ENCODE peak calls at places on chromosomes 5 and 9, in ten cellular contexts. One of them, this sample, is unnamed.

GRCh38 chr9:33946779-33947535 is 101.7 kb downstream of the UBAP2 start:
- DNase-seq in fibroblast of pulmonary artery: peak; percentile 94
- DNase-seq in midbrain: no peak
- DNase-seq in activated CD4-positive, alpha-beta T cell treated with anti-CD3 and anti-CD28 coated beads, Interleukin-2, amount 10 ng/mL, durations not matched to agents 24 days and 14 days: no peak
- DNase-seq in T1000: peak; percentile 9
- DNase-seq in NCI-H748 treated with DMSO at 0.1 percent for 48 hours: no peak
- DNase-seq in NCI-H1092 treated with DMSO at 0.1 percent for 48 hours: no peak
- DNase-seq in hepatic stellate cell: peak; percentile 91
- DNase-seq in GM23248: peak; percentile 97
- DNase-seq in vagina: no peak
- DNase-seq in this sample: no peak

GRCh38 chr5:65261499-65261898 is 220.2 kb downstream of the ADAMTS6 start:
- DNase-seq in fibroblast of pulmonary artery: peak; percentile 35
- DNase-seq in midbrain: no peak
- DNase-seq in activated CD4-positive, alpha-beta T cell treated with anti-CD3 and anti-CD28 coated beads, Interleukin-2, amount 10 ng/mL, durations not matched to agents 24 days and 14 days: no peak
- DNase-seq in T1000: no peak
- DNase-seq in NCI-H748 treated with DMSO at 0.1 percent for 48 hours: no peak
- DNase-seq in NCI-H1092 treated with DMSO at 0.1 percent for 48 hours: no peak
- DNase-seq in hepatic stellate cell: no peak
- DNase-seq in GM23248: peak; percentile 14
- DNase-seq in vagina: no peak
- DNase-seq in this sample: no peak

GRCh38 chr9:87491488-87491887 is 6.2 kb upstream of the DAPK1 start:
- DNase-seq in fibroblast of pulmonary artery: no peak
- DNase-seq in midbrain: no peak
- DNase-seq in activated CD4-positive, alpha-beta T cell treated with anti-CD3 and anti-CD28 coated beads, Interleukin-2, amount 10 ng/mL, durations not matched to agents 24 days and 14 days: no peak
- DNase-seq in T1000: no peak
- DNase-seq in NCI-H748 treated with DMSO at 0.1 percent for 48 hours: no peak
- DNase-seq in NCI-H1092 treated with DMSO at 0.1 percent for 48 hours: no peak
- DNase-seq in hepatic stellate cell: no peak
- DNase-seq in GM23248: no peak
- DNase-seq in vagina: no peak
- DNase-seq in this sample: no peak

GRCh38 chr9:33858346-33858869 is 41.4 kb downstream of the UBE2R2 start:
- DNase-seq in fibroblast of pulmonary artery: no peak
- DNase-seq in midbrain: no peak
- DNase-seq in activated CD4-positive, alpha-beta T cell treated with anti-CD3 and anti-CD28 coated beads, Interleukin-2, amount 10 ng/mL, durations not matched to agents 24 days and 14 days: no peak
- DNase-seq in T1000: no peak
- DNase-seq in NCI-H748 treated with DMSO at 0.1 percent for 48 hours: no peak
- DNase-seq in NCI-H1092 treated with DMSO at 0.1 percent for 48 hours: no peak
- DNase-seq in hepatic stellate cell: no peak
- DNase-seq in GM23248: peak; percentile 45
- DNase-seq in vagina: no peak
- DNase-seq in this sample: no peak

GRCh38 chr5:139193928-139194327 is 4.2 kb downstream of the SIL1 start:
- DNase-seq in fibroblast of pulmonary artery: no peak
- DNase-seq in midbrain: no peak
- DNase-seq in activated CD4-positive, alpha-beta T cell treated with anti-CD3 and anti-CD28 coated beads, Interleukin-2, amount 10 ng/mL, durations not matched to agents 24 days and 14 days: no peak
- DNase-seq in T1000: no peak
- DNase-seq in NCI-H748 treated with DMSO at 0.1 percent for 48 hours: no peak
- DNase-seq in NCI-H1092 treated with DMSO at 0.1 percent for 48 hours: no peak
- DNase-seq in hepatic stellate cell: no peak
- DNase-seq in GM23248: peak; percentile 44
- DNase-seq in vagina: no peak
- DNase-seq in this sample: no peak

GRCh38 chr5:118548761-118549160 is 439.6 kb downstream of the DTWD2 start:
- DNase-seq in fibroblast of pulmonary artery: peak; percentile 56
- DNase-seq in midbrain: no peak
- DNase-seq in activated CD4-positive, alpha-beta T cell treated with anti-CD3 and anti-CD28 coated beads, Interleukin-2, amount 10 ng/mL, durations not matched to agents 24 days and 14 days: peak; percentile 17
- DNase-seq in T1000: peak; percentile 6
- DNase-seq in NCI-H748 treated with DMSO at 0.1 percent for 48 hours: no peak
- DNase-seq in NCI-H1092 treated with DMSO at 0.1 percent for 48 hours: no peak
- DNase-seq in hepatic stellate cell: no peak
- DNase-seq in GM23248: peak; percentile 89
- DNase-seq in vagina: no peak
- DNase-seq in this sample: no peak

GRCh38 chr5:73233461-73234151 is 60.6 kb downstream of the TMEM174 start:
- DNase-seq in fibroblast of pulmonary artery: no peak
- DNase-seq in midbrain: peak; percentile 7
- DNase-seq in activated CD4-positive, alpha-beta T cell treated with anti-CD3 and anti-CD28 coated beads, Interleukin-2, amount 10 ng/mL, durations not matched to agents 24 days and 14 days: no peak
- DNase-seq in T1000: no peak
- DNase-seq in NCI-H748 treated with DMSO at 0.1 percent for 48 hours: no peak
- DNase-seq in NCI-H1092 treated with DMSO at 0.1 percent for 48 hours: no peak
- DNase-seq in hepatic stellate cell: peak; percentile 55
- DNase-seq in GM23248: no peak
- DNase-seq in vagina: no peak
- DNase-seq in this sample: no peak

GRCh38 chr5:170626507-170627150 is 122.8 kb downstream of the KCNIP1 start:
- DNase-seq in fibroblast of pulmonary artery: no peak
- DNase-seq in midbrain: no peak
- DNase-seq in activated CD4-positive, alpha-beta T cell treated with anti-CD3 and anti-CD28 coated beads, Interleukin-2, amount 10 ng/mL, durations not matched to agents 24 days and 14 days: no peak
- DNase-seq in T1000: no peak
- DNase-seq in NCI-H748 treated with DMSO at 0.1 percent for 48 hours: no peak
- DNase-seq in NCI-H1092 treated with DMSO at 0.1 percent for 48 hours: no peak
- DNase-seq in hepatic stellate cell: no peak
- DNase-seq in GM23248: no peak
- DNase-seq in vagina: no peak
- DNase-seq in this sample: no peak

GRCh38 chr9:38401994-38402393 is 9.5 kb downstream of the ALDH1B1 start:
- DNase-seq in fibroblast of pulmonary artery: no peak
- DNase-seq in midbrain: no peak
- DNase-seq in activated CD4-positive, alpha-beta T cell treated with anti-CD3 and anti-CD28 coated beads, Interleukin-2, amount 10 ng/mL, durations not matched to agents 24 days and 14 days: no peak
- DNase-seq in T1000: no peak
- DNase-seq in NCI-H748 treated with DMSO at 0.1 percent for 48 hours: no peak
- DNase-seq in NCI-H1092 treated with DMSO at 0.1 percent for 48 hours: no peak
- DNase-seq in hepatic stellate cell: no peak
- DNase-seq in GM23248: no peak
- DNase-seq in vagina: no peak
- DNase-seq in this sample: no peak

GRCh38 chr5:112929336-112930081 is 7.5 kb upstream of the REEP5 start:
- DNase-seq in fibroblast of pulmonary artery: no peak
- DNase-seq in midbrain: no peak
- DNase-seq in activated CD4-positive, alpha-beta T cell treated with anti-CD3 and anti-CD28 coated beads, Interleukin-2, amount 10 ng/mL, durations not matched to agents 24 days and 14 days: no peak
- DNase-seq in T1000: no peak
- DNase-seq in NCI-H748 treated with DMSO at 0.1 percent for 48 hours: no peak
- DNase-seq in NCI-H1092 treated with DMSO at 0.1 percent for 48 hours: no peak
- DNase-seq in hepatic stellate cell: no peak
- DNase-seq in GM23248: no peak
- DNase-seq in vagina: no peak
- DNase-seq in this sample: no peak

GRCh38 chr5:126965061-126965475 is 65.3 kb downstream of the MARCHF3 start:
- DNase-seq in fibroblast of pulmonary artery: peak; percentile 97
- DNase-seq in midbrain: no peak
- DNase-seq in activated CD4-positive, alpha-beta T cell treated with anti-CD3 and anti-CD28 coated beads, Interleukin-2, amount 10 ng/mL, durations not matched to agents 24 days and 14 days: peak; percentile 15
- DNase-seq in T1000: no peak
- DNase-seq in NCI-H748 treated with DMSO at 0.1 percent for 48 hours: no peak
- DNase-seq in NCI-H1092 treated with DMSO at 0.1 percent for 48 hours: no peak
- DNase-seq in hepatic stellate cell: peak; percentile 36
- DNase-seq in GM23248: peak; percentile 89
- DNase-seq in vagina: no peak
- DNase-seq in this sample: no peak

GRCh38 chr9:133760713-133761290 is 22.6 kb upstream of the SARDH start:
- DNase-seq in fibroblast of pulmonary artery: no peak
- DNase-seq in midbrain: no peak
- DNase-seq in activated CD4-positive, alpha-beta T cell treated with anti-CD3 and anti-CD28 coated beads, Interleukin-2, amount 10 ng/mL, durations not matched to agents 24 days and 14 days: no peak
- DNase-seq in T1000: no peak
- DNase-seq in NCI-H748 treated with DMSO at 0.1 percent for 48 hours: no peak
- DNase-seq in NCI-H1092 treated with DMSO at 0.1 percent for 48 hours: no peak
- DNase-seq in hepatic stellate cell: no peak
- DNase-seq in GM23248: no peak
- DNase-seq in vagina: no peak
- DNase-seq in this sample: no peak